ENCODE peak calls at places on chromosomes 13 and 19, in seven cellular contexts. Z is AG04449, K is astrocyte of the cerebellum, D is cardiac fibroblast, Q is fibroblast of the aortic adventitia, W is A673, O is right lobe of liver. G is an unnamed sample.

GRCh38 chr19:6063576-6063961 is 46.7 kb downstream of the RFX2 start:
- DNase-seq in Z (no peak), K (no peak), D (no peak), Q (no peak), W (no peak), O (no peak), G (no peak)

GRCh38 chr19:5326986-5327623 is 13.5 kb downstream of the PTPRS start:
- DNase-seq in Z (no peak), K (no peak), D (no peak), Q (no peak), W (no peak), O (no peak), G (no peak)

GRCh38 chr19:57708641-57709354 is at the start of gene ZNF154:
- DNase-seq in Z (no peak), K (peak), D (peak), Q (peak), W (peak), O (peak), G (peak)

GRCh38 chr13:32838985-32839384 is 177.2 kb upstream of the KL start:
- DNase-seq in Z (no peak), K (no peak), D (peak), Q (no peak), W (no peak), O (no peak), G (no peak)

GRCh38 chr13:40408602-40409001 is 257.8 kb downstream of the FOXO1 start:
- DNase-seq in Z (no peak), K (no peak), D (peak), Q (no peak), W (peak), O (no peak), G (no peak)

GRCh38 chr19:10289167-10289835 is 451 bp upstream of the ICAM5 start:
- DNase-seq in Z (no peak), K (no peak), D (peak), Q (no peak), W (peak), O (no peak), G (no peak)

GRCh38 chr13:94112731-94113130 is 366.8 kb downstream of the DCT start:
- DNase-seq in Z (no peak), K (no peak), D (no peak), Q (no peak), W (no peak), O (no peak), G (no peak)

GRCh38 chr13:71828564-71828963 is 38.4 kb downstream of the DACH1 start:
- DNase-seq in Z (no peak), K (no peak), D (no peak), Q (no peak), W (no peak), O (no peak), G (no peak)

GRCh38 chr19:15252398-15253018 is 20.3 kb upstream of the EPHX3 start:
- DNase-seq in Z (no peak), K (no peak), D (peak), Q (peak), W (peak), O (no peak), G (no peak)

GRCh38 chr13:44142911-44143665 is 230.5 kb upstream of the SERP2 start:
- DNase-seq in Z (no peak), K (no peak), D (peak), Q (peak), W (no peak), O (no peak), G (peak)

GRCh38 chr13:30376426-30377311 is 45.6 kb upstream of the UBE2L5 start:
- DNase-seq in Z (no peak), K (no peak), D (no peak), Q (no peak), W (no peak), O (no peak), G (no peak)

GRCh38 chr13:27960362-27961226 is 8.5 kb downstream of the CDX2 start:
- DNase-seq in Z (no peak), K (no peak), D (peak), Q (no peak), W (peak), O (peak), G (no peak)

GRCh38 chr13:36148436-36148835 is 17.3 kb upstream of the DCLK1 start:
- DNase-seq in Z (no peak), K (no peak), D (peak), Q (peak), W (no peak), O (no peak), G (no peak)

GRCh38 chr13:113906566-113906965 is 42.7 kb upstream of the GAS6 start:
- DNase-seq in Z (no peak), K (no peak), D (no peak), Q (no peak), W (no peak), O (no peak), G (no peak)

GRCh38 chr13:66513728-66514127 is 716.4 kb downstream of the PCDH9 start:
- DNase-seq in Z (no peak), K (no peak), D (peak), Q (peak), W (peak), O (no peak), G (no peak)

GRCh38 chr19:28553005-28553404 is 659.9 kb downstream of the UQCRFS1 start:
- DNase-seq in Z (no peak), K (no peak), D (no peak), Q (no peak), W (no peak), O (no peak), G (no peak)

GRCh38 chr13:35764359-35765015 is 288.0 kb upstream of the MAB21L1 start:
- DNase-seq in Z (peak), K (peak), D (no peak), Q (peak), W (no peak), O (no peak), G (no peak)

GRCh38 chr13:75643693-75644092 is 7.6 kb downstream of the LMO7 start:
- DNase-seq in Z (no peak), K (no peak), D (no peak), Q (no peak), W (no peak), O (no peak), G (no peak)

GRCh38 chr19:49475995-49476880 is 2.2 kb downstream of the FLT3LG start:
- DNase-seq in Z (no peak), K (no peak), D (no peak), Q (no peak), W (peak), O (no peak), G (no peak)

GRCh38 chr13:99265823-99266426 is 7.7 kb upstream of the GPR18 start:
- DNase-seq in Z (no peak), K (peak), D (peak), Q (peak), W (peak), O (no peak), G (no peak)

GRCh38 chr19:53132231-53132991 is at the start of gene ZNF415:
- DNase-seq in Z (no peak), K (peak), D (peak), Q (peak), W (peak), O (peak), G (no peak)

GRCh38 chr19:40190891-40191835 is at the start of gene MAP3K10:
- DNase-seq in Z (no peak), K (no peak), D (peak), Q (peak), W (peak), O (peak), G (no peak)
- TF ChIP-seq CTCF in Z (no peak), K (no peak), D (no peak), Q (no peak), W (no peak), O (no peak), G (no peak)

GRCh38 chr19:12782174-12782423 is 6.7 kb upstream of the HOOK2 start:
- DNase-seq in Z (no peak), K (no peak), D (no peak), Q (no peak), W (no peak), O (no peak), G (no peak)
- H3K4me3 ChIP-seq in Z (peak), K (peak), D (peak), Q (peak), W (peak), O (peak), G (peak)

GRCh38 chr19:31439270-31439573 is 90.0 kb upstream of the TSHZ3 start:
- DNase-seq in Z (no peak), K (no peak), D (no peak), Q (no peak), W (no peak), O (no peak), G (no peak)
- TF ChIP-seq CTCF in Z (no peak), K (no peak), D (no peak), Q (no peak), W (no peak), O (no peak), G (no peak)

DNA sequence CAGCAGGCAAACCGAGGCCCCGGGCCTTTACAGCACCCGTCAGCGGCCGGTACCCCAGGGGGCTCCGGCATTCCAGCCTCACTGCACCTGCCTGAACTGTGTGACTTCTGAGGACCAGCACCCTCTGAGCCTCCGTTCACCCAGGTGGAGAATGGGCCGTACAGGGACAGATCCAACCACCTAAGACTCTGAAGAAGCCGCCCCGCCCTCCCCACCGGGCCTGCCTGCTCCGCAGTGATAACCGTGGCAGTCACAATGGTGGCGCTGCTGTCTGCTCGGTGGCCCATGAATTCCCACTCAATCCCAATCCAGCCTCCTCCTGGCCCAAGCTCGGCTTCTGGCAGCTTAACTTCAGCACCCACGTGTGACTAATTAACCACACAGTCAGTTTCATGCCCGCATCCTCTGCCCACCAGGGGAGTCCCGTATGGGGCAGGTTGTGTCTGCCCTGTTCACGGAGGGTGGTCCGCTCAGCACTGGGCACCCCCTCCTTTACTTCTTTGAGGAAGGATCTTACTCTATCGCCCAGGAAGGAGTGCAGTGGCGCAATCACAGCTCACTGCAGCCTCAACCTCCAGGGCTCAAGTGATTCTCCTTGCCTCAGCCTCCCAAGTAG is 3.4 kb downstream of the TCF3 start:
- DNase-seq in Z (no peak), K (no peak), D (no peak), Q (no peak), W (no peak), O (no peak), G (no peak)
- H3K4me3 ChIP-seq in Z (no peak), K (no peak), D (no peak), Q (no peak), W (no peak), O (no peak), G (no peak)

DNA sequence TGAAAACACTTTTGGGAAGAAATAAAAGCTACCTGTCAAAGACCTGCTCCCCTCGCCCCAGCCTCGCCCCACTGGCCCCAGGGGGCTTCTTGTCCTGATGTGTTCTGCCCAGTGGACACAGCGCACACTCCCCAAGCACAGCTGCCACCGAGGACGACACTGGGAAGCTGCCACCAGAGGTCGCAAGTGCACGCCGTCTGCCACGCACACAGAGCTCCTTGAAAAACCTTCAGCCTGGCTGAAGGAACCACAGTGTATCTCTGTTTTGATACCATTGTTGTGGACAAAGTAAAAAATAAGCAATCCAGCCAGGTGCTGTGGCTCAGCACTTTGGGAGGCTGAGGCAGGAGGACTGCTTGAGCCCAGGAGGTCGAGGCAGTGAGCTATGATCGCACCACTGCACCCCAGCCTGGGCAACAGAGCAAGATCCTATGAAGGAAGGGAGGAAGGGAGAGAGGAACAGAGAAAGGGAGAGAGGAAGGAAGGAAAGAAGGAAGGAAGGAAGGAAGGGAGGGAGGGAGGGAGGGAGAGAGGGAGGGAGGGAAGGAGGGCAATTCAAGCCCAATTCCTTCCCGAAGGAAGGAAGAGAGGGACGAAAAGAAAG is 57.3 kb downstream of the CEBPG start:
- DNase-seq in Z (no peak), K (peak), D (peak), Q (peak), W (peak), O (peak), G (peak)
- TF ChIP-seq CTCF in Z (peak), K (peak), D (peak), Q (peak), W (peak), O (peak), G (peak)

DNA sequence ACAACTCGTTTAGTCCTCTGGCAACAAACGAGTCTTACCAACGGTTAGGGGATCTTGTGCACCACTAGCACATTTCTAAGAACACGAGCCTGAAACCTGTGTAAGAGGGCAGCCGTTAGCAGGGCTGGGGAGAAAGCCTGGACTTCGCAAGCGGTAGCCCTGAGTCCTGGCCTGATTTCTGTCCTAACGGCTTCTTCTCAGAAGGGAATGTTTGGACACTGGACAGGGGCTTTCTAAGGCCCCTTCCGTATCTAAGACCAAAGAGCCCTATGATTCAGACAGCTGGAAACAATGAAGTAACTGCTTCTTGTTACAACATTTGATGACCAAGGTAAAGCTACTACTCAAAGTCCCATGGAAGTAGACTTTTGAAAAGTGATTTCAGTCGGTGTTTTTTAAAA is 2.2 kb downstream of the ANKRD10 start:
- DNase-seq in Z (no peak), K (no peak), D (peak), Q (peak), W (no peak), O (no peak), G (no peak)
- H3K4me3 ChIP-seq in Z (peak), K (peak), D (peak), Q (peak), W (peak), O (peak), G (peak)